ENCODE peak calls at places on chromosomes 4 and X, in eight cellular contexts. M is dermis blood vessel endothelial cell; K is effector memory CD4-positive, alpha-beta T cell; W is NCI-H1417 treated with DMSO at 0.1 percent for 48 hours; L is cerebellar cortex; N is IMR-90; G is central memory CD4-positive, alpha-beta T cell; S is activated T-helper 2 cell treated with anti-CD3 and anti-CD28 coated beads, Interferon-gamma antibody, Interleukin-2, Interleukin-4, amounts not matched to agents 10 μg/mL and 5 μg/mL and 100 μg/mL, durations not matched to agents 14 hours and 24 hours and 36 hours. R is an unnamed sample.

GRCh38 chr4:75916091-75916661 is 13.9 kb upstream of the PPEF2 start:
- DNase-seq in M (peak), K (no peak), W (no peak), L (peak), N (peak), G (peak), S (peak), R (peak)

GRCh38 chr4:2364654-2365053 is 53.8 kb downstream of the ZFYVE28 start:
- DNase-seq in M (peak), K (peak), W (no peak), L (no peak), N (no peak), G (peak), S (no peak), R (peak)

GRCh38 chr4:181674315-181674714 is 568.9 kb upstream of the TENM3 start:
- DNase-seq in M (no peak), K (no peak), W (no peak), L (no peak), N (peak), G (no peak), S (no peak), R (no peak)

GRCh38 chr4:74413265-74413664 is 31.7 kb upstream of the AREG start:
- DNase-seq in M (no peak), K (no peak), W (no peak), L (no peak), N (no peak), G (no peak), S (no peak), R (no peak)

GRCh38 chrX:117538441-117539418 is 577.9 kb downstream of the KLHL13 start:
- DNase-seq in M (no peak), K (no peak), W (no peak), L (no peak), N (no peak), G (no peak), S (no peak), R (no peak)

GRCh38 chr4:94678896-94679295 is 78.9 kb upstream of the BMPR1B start:
- DNase-seq in M (no peak), K (no peak), W (no peak), L (no peak), N (peak), G (no peak), S (no peak), R (peak)

GRCh38 chr4:180028682-180029081 is 2214.5 kb upstream of the TENM3 start:
- DNase-seq in M (no peak), K (no peak), W (no peak), L (peak), N (peak), G (no peak), S (no peak), R (no peak)

GRCh38 chr4:159227378-159227777 is 124.5 kb downstream of the RAPGEF2 start:
- DNase-seq in M (peak), K (no peak), W (no peak), L (peak), N (peak), G (no peak), S (no peak), R (no peak)

GRCh38 chrX:68681443-68681941 is 34.0 kb downstream of the STARD8 start:
- DNase-seq in M (no peak), K (no peak), W (no peak), L (no peak), N (peak), G (no peak), S (no peak), R (peak)

GRCh38 chrX:38247051-38247450 is 26.4 kb upstream of the SRPX start:
- DNase-seq in M (no peak), K (no peak), W (no peak), L (no peak), N (no peak), G (no peak), S (no peak), R (no peak)

GRCh38 chr4:24915121-24915922 is 2.5 kb upstream of the CCDC149 start:
- DNase-seq in M (peak), K (no peak), W (no peak), L (peak), N (no peak), G (no peak), S (no peak), R (no peak)

GRCh38 chr4:67052981-67053380 is 492.3 kb downstream of the CENPC start:
- DNase-seq in M (no peak), K (no peak), W (no peak), L (no peak), N (no peak), G (no peak), S (no peak), R (no peak)

GRCh38 chr4:7295917-7296660 is 103.8 kb downstream of the SORCS2 start:
- DNase-seq in M (peak), K (no peak), W (no peak), L (no peak), N (peak), G (no peak), S (no peak), R (peak)

GRCh38 chr4:128517096-128517738 is 229.6 kb upstream of the PGRMC2 start:
- DNase-seq in M (peak), K (no peak), W (no peak), L (no peak), N (peak), G (no peak), S (no peak), R (no peak)

GRCh38 chr4:55838356-55838755 is 15.1 kb upstream of the EXOC1 start:
- DNase-seq in M (no peak), K (no peak), W (no peak), L (no peak), N (peak), G (no peak), S (no peak), R (no peak)

GRCh38 chr4:683247-683897 is 5.6 kb downstream of the SLC49A3 start:
- DNase-seq in M (no peak), K (no peak), W (no peak), L (no peak), N (no peak), G (no peak), S (no peak), R (no peak)

GRCh38 chr4:6452897-6453687 is 19.3 kb downstream of the PPP2R2C start:
- DNase-seq in M (no peak), K (no peak), W (no peak), L (no peak), N (no peak), G (no peak), S (no peak), R (no peak)

GRCh38 chrX:110852180-110852579 is 56.6 kb upstream of the CHRDL1 start:
- DNase-seq in M (peak), K (no peak), W (no peak), L (no peak), N (peak), G (no peak), S (no peak), R (no peak)

GRCh38 chr4:126318376-126318775 is 1003.6 kb downstream of the FAT4 start:
- DNase-seq in M (no peak), K (no peak), W (no peak), L (no peak), N (no peak), G (no peak), S (no peak), R (no peak)

GRCh38 chr4:27360651-27361347 is 500.2 kb downstream of the STIM2 start:
- DNase-seq in M (no peak), K (no peak), W (no peak), L (no peak), N (peak), G (no peak), S (no peak), R (no peak)

GRCh38 chrX:2434764-2435163 is 66.0 kb downstream of the DHRSX start:
- DNase-seq in M (no peak), K (no peak), W (no peak), L (no peak), N (no peak), G (no peak), S (no peak), R (no peak)

GRCh38 chrX:132433001-132433400 is 55.8 kb downstream of the MBNL3 start:
- DNase-seq in M (no peak), K (no peak), W (no peak), L (no peak), N (no peak), G (no peak), S (no peak), R (no peak)

GRCh38 chr4:134326866-134327265 is 125.3 kb upstream of the PABPC4L start:
- DNase-seq in M (no peak), K (no peak), W (no peak), L (no peak), N (no peak), G (no peak), S (no peak), R (no peak)

GRCh38 chr4:187558391-187558790 is 437.2 kb upstream of the ZFP42 start:
- DNase-seq in M (no peak), K (no peak), W (no peak), L (no peak), N (peak), G (no peak), S (no peak), R (no peak)

GRCh38 chr4:158809611-158810486 is 41.0 kb downstream of the FNIP2 start:
- DNase-seq in M (peak), K (no peak), W (no peak), L (peak), N (peak), G (peak), S (no peak), R (peak)

GRCh38 chr4:8188743-8189550 is 10.1 kb upstream of the SH3TC1 start:
- DNase-seq in M (no peak), K (no peak), W (peak), L (peak), N (no peak), G (no peak), S (no peak), R (no peak)

GRCh38 chr4:153488719-153489384 is 22.7 kb downstream of the TMEM131L start:
- DNase-seq in M (peak), K (no peak), W (no peak), L (no peak), N (no peak), G (no peak), S (peak), R (no peak)

GRCh38 chr4:56681158-56681848 is at the start of gene HOPX:
- DNase-seq in M (no peak), K (no peak), W (no peak), L (no peak), N (no peak), G (peak), S (peak), R (no peak)

GRCh38 chrX:17591741-17592110 is 145.6 kb upstream of the SCML1 start:
- DNase-seq in M (peak), K (no peak), W (no peak), L (no peak), N (peak), G (no peak), S (no peak), R (no peak)

GRCh38 chr4:117479673-117480072 is 394.3 kb upstream of the TRAM1L1 start:
- DNase-seq in M (no peak), K (no peak), W (no peak), L (no peak), N (peak), G (no peak), S (no peak), R (no peak)

GRCh38 chr4:152032722-152033131 is 271.9 kb upstream of the GATB start:
- DNase-seq in M (no peak), K (no peak), W (no peak), L (peak), N (peak), G (no peak), S (no peak), R (peak)

R was measured in hepatic stellate cell.